ENCODE peak calls at places on chromosomes 2 and 18, in eight cellular contexts. C, J, A, Y, U, R, B and E are unnamed samples.

GRCh38 chr2:234483568-234484251 is 13.2 kb downstream of the ARL4C start:
- DNase-seq in C (peak; percentile 43), J (peak; percentile 80), A (peak; percentile 40), Y (peak; percentile 51), U (no peak), R (no peak), B (no peak), E (no peak)

GRCh38 chr2:99488999-99489757 is 639 bp downstream of the REV1 start:
- DNase-seq in C (peak; percentile 69), J (peak; percentile 47), A (no peak), Y (peak; percentile 62), U (peak; percentile 86), R (no peak), B (no peak), E (peak; percentile 65)

GRCh38 chr18:75471850-75472249 is 44.3 kb upstream of the SMIM21 start:
- DNase-seq in C (no peak), J (no peak), A (no peak), Y (no peak), U (no peak), R (no peak), B (no peak), E (no peak)

GRCh38 chr18:35713545-35713944 is 132.0 kb downstream of the GALNT1 start:
- DNase-seq in C (no peak), J (no peak), A (no peak), Y (no peak), U (no peak), R (no peak), B (no peak), E (no peak)

GRCh38 chr2:181145645-181146044 is 165.2 kb downstream of the UBE2E3 start:
- DNase-seq in C (no peak), J (no peak), A (no peak), Y (no peak), U (no peak), R (no peak), B (no peak), E (no peak)

GRCh38 chr18:77478619-77479018 is 229.0 kb downstream of the GALR1 start:
- DNase-seq in C (no peak), J (peak; percentile 25), A (no peak), Y (peak; percentile 39), U (no peak), R (peak; percentile 8), B (no peak), E (peak; percentile 3)

GRCh38 chr2:148645925-148646559 is 1.5 kb downstream of the EPC2 start:
- DNase-seq in C (peak; percentile 86), J (peak; percentile 56), A (peak; percentile 56), Y (peak; percentile 63), U (peak; percentile 32), R (no peak), B (peak; percentile 75), E (peak; percentile 82)

GRCh38 chr2:26067980-26068507 is 34.2 kb downstream of the RAB10 start:
- DNase-seq in C (no peak), J (no peak), A (no peak), Y (no peak), U (no peak), R (no peak), B (no peak), E (no peak)

GRCh38 chr2:107553045-107553444 is 273.6 kb upstream of the RGPD4 start:
- DNase-seq in C (no peak), J (no peak), A (no peak), Y (no peak), U (no peak), R (no peak), B (no peak), E (no peak)

GRCh38 chr2:9830685-9831410 is 12.4 kb upstream of the TAF1B start:
- DNase-seq in C (no peak), J (no peak), A (no peak), Y (no peak), U (no peak), R (no peak), B (no peak), E (no peak)

GRCh38 chr2:54556659-54557121 is 100.6 kb downstream of the SPTBN1 start:
- DNase-seq in C (no peak), J (no peak), A (no peak), Y (no peak), U (no peak), R (no peak), B (no peak), E (no peak)

GRCh38 chr2:166632616-166633015 is 138.6 kb upstream of the SCN7A start:
- DNase-seq in C (no peak), J (no peak), A (no peak), Y (peak; percentile 14), U (no peak), R (no peak), B (no peak), E (no peak)

GRCh38 chr2:26574900-26575560 is 66.1 kb downstream of the CIB4 start:
- DNase-seq in C (no peak), J (no peak), A (no peak), Y (no peak), U (no peak), R (no peak), B (no peak), E (no peak)

GRCh38 chr2:112967023-112967422 is 10.8 kb upstream of the IL36G start:
- DNase-seq in C (no peak), J (no peak), A (no peak), Y (no peak), U (no peak), R (no peak), B (no peak), E (no peak)

GRCh38 chr2:199470672-199471442 is 13.1 kb upstream of the SATB2 start:
- DNase-seq in C (no peak), J (no peak), A (no peak), Y (peak; percentile 41), U (no peak), R (no peak), B (no peak), E (no peak)

GRCh38 chr2:10343658-10344057 is 41.0 kb downstream of the HPCAL1 start:
- DNase-seq in C (no peak), J (no peak), A (no peak), Y (no peak), U (no peak), R (no peak), B (no peak), E (no peak)

GRCh38 chr2:134985061-134985460 is 62.2 kb downstream of the MAP3K19 start:
- DNase-seq in C (no peak), J (no peak), A (no peak), Y (no peak), U (no peak), R (no peak), B (no peak), E (no peak)

GRCh38 chr2:102841107-102841840 is 79.4 kb downstream of the TMEM182 start:
- DNase-seq in C (peak; percentile 55), J (no peak), A (no peak), Y (peak; percentile 90), U (peak; percentile 35), R (peak; percentile 2), B (peak; percentile 7), E (peak; percentile 56)

GRCh38 chr2:74206180-74206688 is 7.8 kb downstream of the MTHFD2 start:
- DNase-seq in C (no peak), J (no peak), A (peak; percentile 61), Y (no peak), U (peak; percentile 42), R (no peak), B (no peak), E (no peak)

GRCh38 chr2:20135631-20136050 is 84.2 kb upstream of the LAPTM4A start:
- DNase-seq in C (peak; percentile 75), J (peak; percentile 23), A (no peak), Y (peak; percentile 91), U (peak; percentile 70), R (peak; percentile 45), B (peak; percentile 43), E (peak; percentile 74)

GRCh38 chr2:204533629-204534370 is 11.5 kb upstream of the PARD3B start:
- DNase-seq in C (peak; percentile 33), J (no peak), A (no peak), Y (no peak), U (no peak), R (peak; percentile 54), B (no peak), E (no peak)
- TF ChIP-seq REST in C (no peak), J (no peak), A (no peak), Y (no peak), U (no peak), R (no peak), B (no peak), E (no peak)

DNA sequence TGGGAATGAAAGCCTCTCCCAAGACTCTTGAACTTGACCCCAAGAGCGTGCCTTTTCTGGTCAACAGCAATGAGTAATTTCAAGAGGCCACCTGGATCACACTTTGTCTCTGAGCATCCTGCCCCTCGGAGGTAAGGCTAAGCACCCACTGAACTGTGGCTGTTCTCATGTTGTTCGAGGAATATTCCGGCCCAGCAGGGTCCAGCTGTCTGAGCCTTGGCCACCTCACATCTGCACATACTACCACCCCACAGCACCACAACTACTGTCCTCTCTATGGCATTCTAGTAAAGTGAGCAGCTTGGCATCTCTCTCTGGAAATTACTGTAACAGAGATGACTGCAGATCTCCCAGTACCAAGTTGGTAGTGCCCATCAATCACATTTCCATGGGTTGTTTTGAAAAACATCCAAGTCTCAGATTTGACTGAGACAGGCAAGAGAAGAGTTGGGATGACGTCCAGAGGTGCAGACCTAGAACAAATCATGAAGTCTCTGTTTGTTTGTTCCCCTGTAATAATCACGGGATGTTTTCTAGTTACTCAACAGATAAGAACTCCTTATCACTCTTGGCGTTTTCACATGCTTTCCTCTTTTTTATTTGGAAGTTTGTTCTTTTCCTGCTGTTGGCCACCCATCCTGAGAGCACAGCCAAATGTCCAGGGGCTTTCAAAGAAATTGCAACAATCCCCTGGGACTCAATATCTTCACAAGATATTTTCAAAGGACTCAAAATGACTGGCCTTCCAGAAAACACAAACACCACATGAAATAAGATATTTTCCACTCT is 336.0 kb upstream of the TNP1 start:
- DNase-seq in C (no peak), J (no peak), A (no peak), Y (no peak), U (no peak), R (no peak), B (no peak), E (no peak)
- TF ChIP-seq REST in C (no peak), J (no peak), A (no peak), Y (no peak), U (no peak), R (no peak), B (no peak), E (no peak)

GRCh38 chr2:133303150-133303549 is 265.1 kb downstream of the NCKAP5 start:
- DNase-seq in C (peak; percentile 37), J (no peak), A (no peak), Y (no peak), U (no peak), R (no peak), B (no peak), E (no peak)

GRCh38 chr2:133304344-133304743 is 263.9 kb downstream of the NCKAP5 start:
- DNase-seq in C (no peak), J (no peak), A (no peak), Y (no peak), U (no peak), R (no peak), B (no peak), E (no peak)
- TF ChIP-seq REST in C (no peak), J (no peak), A (no peak), Y (no peak), U (no peak), R (no peak), B (no peak), E (no peak)

DNA sequence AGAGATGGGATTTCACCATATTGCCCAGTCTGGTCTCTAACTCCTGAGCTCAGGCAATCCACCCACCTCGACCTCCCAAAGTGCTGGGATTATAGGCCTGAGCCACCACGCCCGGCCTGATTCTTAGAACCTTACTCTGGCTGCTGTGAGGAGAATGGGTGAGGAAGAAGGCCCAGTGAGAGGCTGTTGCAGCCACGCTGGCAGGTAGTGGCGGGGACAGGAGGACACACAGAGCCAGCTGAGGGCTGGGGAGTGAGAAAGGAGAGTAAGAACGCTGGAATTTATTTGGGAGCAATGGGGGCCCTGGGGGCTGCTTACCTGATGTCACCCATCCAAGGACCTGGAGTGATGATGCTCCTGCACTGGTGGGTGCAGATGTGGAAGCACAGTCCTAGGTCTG is 153.8 kb upstream of the SIX3 start:
- DNase-seq in C (no peak), J (no peak), A (no peak), Y (no peak), U (no peak), R (no peak), B (no peak), E (no peak)
- TF ChIP-seq REST in C (no peak), J (no peak), A (no peak), Y (no peak), U (no peak), R (no peak), B (no peak), E (no peak)